ENCODE peak calls at places on chromosomes 12 and 14, in six cellular contexts. Q is colonic mucosa, T is left lung, N is neural progenitor cell, D is GM23248, R is H1. C is an unnamed sample. For H3K27me3 and H3K36me3, the result is how much of the 10 kb centered on the place peaks cover.

GRCh38 chr14:68594737-68595380 is 198.0 kb downstream of the ZFP36L1 start:
- DNase-seq in R (no peak), N (no peak), T (no peak), Q (no peak), D (no peak), C (no peak)

GRCh38 chr14:100692256-100692655 is 34.4 kb upstream of the DLK1 start:
- DNase-seq in Q (no peak), R (no peak), D (peak), T (no peak), N (no peak), C (no peak)

GRCh38 chr14:77579760-77580159 is 36.7 kb downstream of the SPTLC2 start:
- DNase-seq in Q (no peak), D (no peak), T (no peak), N (no peak), R (no peak), C (no peak)

GRCh38 chr12:119705182-119705581 is 37.2 kb downstream of the PRKAB1 start:
- DNase-seq in D (no peak), N (no peak), T (no peak), R (no peak), Q (no peak), C (no peak)

GRCh38 chr12:1562813-1563412 is 31.5 kb downstream of the FBXL14 start:
- DNase-seq in Q (no peak), T (no peak), R (no peak), N (no peak), D (no peak), C (no peak)

GRCh38 chr14:35949933-35950332 is 123.8 kb downstream of the BRMS1L start:
- DNase-seq in R (no peak), T (peak), D (no peak), Q (no peak), N (peak), C (no peak)

GRCh38 chr12:79689041-79689476 is 1.7 kb downstream of the PAWR start:
- DNase-seq in N (no peak), R (no peak), Q (no peak), T (no peak), D (peak), C (no peak)

GRCh38 chr14:22737052-22737451 is 29.4 kb upstream of the OXA1L start:
- DNase-seq in N (no peak), D (no peak), T (no peak), Q (no peak), R (no peak), C (no peak)

GRCh38 chr12:110199360-110200123 is 75.4 kb downstream of the IFT81 start:
- DNase-seq in N (no peak), T (no peak), Q (no peak), D (peak), R (peak), C (peak)

GRCh38 chr14:77485256-77485655 is 13.4 kb downstream of the ISM2 start:
- DNase-seq in D (peak), R (no peak), T (no peak), N (no peak), Q (no peak), C (no peak)

GRCh38 chr12:77995436-77996167 is 164.9 kb downstream of the NAV3 start:
- DNase-seq in D (peak), T (no peak), R (no peak), Q (no peak), N (no peak), C (no peak)

GRCh38 chr14:25009891-25010290 is 40.1 kb downstream of the STXBP6 start:
- DNase-seq in T (no peak), R (no peak), N (peak), Q (no peak), D (peak), C (no peak)

GRCh38 chr12:57105011-57105753 is 6.0 kb downstream of the STAT6 start:
- DNase-seq in Q (no peak), N (no peak), D (no peak), R (no peak), T (no peak), C (peak)

GRCh38 chr14:97524579-97525319 is 727.6 kb downstream of the VRK1 start:
- DNase-seq in D (no peak), Q (no peak), N (no peak), R (no peak), T (no peak), C (no peak)

GRCh38 chr12:51721281-51721940 is 127.1 kb downstream of the FIGNL2 start:
- DNase-seq in N (peak), R (peak), T (peak), D (no peak), Q (no peak), C (peak)

GRCh38 chr14:100755649-100756048 is 29.0 kb downstream of the DLK1 start:
- DNase-seq in D (peak), Q (no peak), N (no peak), R (no peak), T (no peak), C (no peak)

GRCh38 chr14:30559638-30560071 is 697 bp downstream of the G2E3 start:
- DNase-seq in Q (no peak), T (no peak), D (peak), N (peak), R (no peak), C (peak)

GRCh38 chr14:93375673-93376156 is 28.7 kb downstream of the COX8C start:
- DNase-seq in T (no peak), D (no peak), Q (no peak), R (no peak), N (no peak), C (no peak)

GRCh38 chr12:102454808-102455760 is 25.3 kb downstream of the IGF1 start:
- DNase-seq in D (peak), R (no peak), Q (no peak), T (peak), N (no peak), C (no peak)

GRCh38 chr12:76260390-76260748 is 87.8 kb downstream of the BBS10 start:
- DNase-seq in Q (no peak), T (no peak), R (no peak), D (peak), N (no peak), C (no peak)

GRCh38 chr12:30996255-30996654 is 69.7 kb downstream of the TSPAN11 start:
- DNase-seq in N (no peak), T (no peak), Q (no peak), D (peak), R (no peak), C (no peak)

GRCh38 chr14:73244541-73244940 is 7.2 kb downstream of the PAPLN start:
- DNase-seq in D (no peak), N (no peak), T (no peak), Q (no peak), R (no peak), C (no peak)

GRCh38 chr14:73249108-73249507 is 11.8 kb downstream of the PAPLN start:
- DNase-seq in R (no peak), N (no peak), Q (no peak), D (no peak), T (no peak), C (no peak)

GRCh38 chr14:73248294-73248868 is 11.1 kb downstream of the PAPLN start:
- DNase-seq in N (no peak), R (no peak), Q (no peak), T (no peak), D (peak), C (no peak)

GRCh38 chr14:73245401-73246325 is 8.4 kb downstream of the PAPLN start:
- DNase-seq in N (peak), D (no peak), T (peak), Q (peak), R (no peak), C (peak)

GRCh38 chr14:73246387-73247150 is 9.3 kb downstream of the PAPLN start:
- DNase-seq in Q (no peak), T (no peak), N (no peak), D (no peak), R (no peak), C (no peak)
- H3K4me3 ChIP-seq in Q (peak), T (peak), N (peak), D (no peak), R (no peak), C (peak)

GRCh38 chr12:3759878-3760277 is 7.0 kb upstream of the CRACR2A start:
- DNase-seq in R (no peak), D (no peak), T (no peak), N (no peak), Q (no peak), C (no peak)
- H3K27me3 ChIP-seq in R (under half), D (under half), T (under half), N (under half), Q (under half), C (under half)

GRCh38 chr12:131042848-131043245 is 89.1 kb downstream of the ADGRD1 start:
- DNase-seq in N (no peak), Q (no peak), D (no peak), T (no peak), R (no peak), C (peak)

GRCh38 chr12:131041968-131042847 is 88.5 kb downstream of the ADGRD1 start:
- DNase-seq in Q (no peak), N (no peak), D (no peak), R (no peak), T (no peak), C (peak)

GRCh38 chr12:131044760-131045381 is 91.2 kb downstream of the ADGRD1 start:
- DNase-seq in N (no peak), D (no peak), T (peak), R (no peak), Q (no peak), C (peak)

GRCh38 chr12:131044136-131044535 is 90.4 kb downstream of the ADGRD1 start:
- DNase-seq in Q (no peak), N (no peak), T (no peak), D (no peak), R (no peak), C (peak)

GRCh38 chr12:131043401-131043871 is 89.7 kb downstream of the ADGRD1 start:
- DNase-seq in N (no peak), T (no peak), D (no peak), Q (no peak), R (no peak), C (peak)
- H3K36me3 ChIP-seq in N (under half), T (under half), D (under half), Q (under half), R (under half), C (under half)

GRCh38 chr14:104678901-104679705 is 10.3 kb upstream of the INF2 start:
- DNase-seq in N (no peak), Q (peak), R (no peak), T (no peak), D (no peak), C (no peak)

GRCh38 chr14:104680056-104680805 is 9.2 kb upstream of the INF2 start:
- DNase-seq in Q (peak), T (no peak), R (no peak), N (no peak), D (peak), C (no peak)

GRCh38 chr14:104681689-104682074 is 7.7 kb upstream of the INF2 start:
- DNase-seq in R (peak), Q (peak), D (peak), T (peak), N (peak), C (peak)

GRCh38 chr14:104682107-104682593 is 7.3 kb upstream of the INF2 start:
- DNase-seq in D (no peak), Q (no peak), T (no peak), R (peak), N (peak), C (peak)

GRCh38 chr14:104680806-104681688 is 8.4 kb upstream of the INF2 start:
- DNase-seq in D (peak), N (peak), R (no peak), Q (peak), T (peak), C (no peak)
- H3K4me3 ChIP-seq in D (peak), N (peak), R (no peak), Q (no peak), T (no peak), C (peak)

DNA sequence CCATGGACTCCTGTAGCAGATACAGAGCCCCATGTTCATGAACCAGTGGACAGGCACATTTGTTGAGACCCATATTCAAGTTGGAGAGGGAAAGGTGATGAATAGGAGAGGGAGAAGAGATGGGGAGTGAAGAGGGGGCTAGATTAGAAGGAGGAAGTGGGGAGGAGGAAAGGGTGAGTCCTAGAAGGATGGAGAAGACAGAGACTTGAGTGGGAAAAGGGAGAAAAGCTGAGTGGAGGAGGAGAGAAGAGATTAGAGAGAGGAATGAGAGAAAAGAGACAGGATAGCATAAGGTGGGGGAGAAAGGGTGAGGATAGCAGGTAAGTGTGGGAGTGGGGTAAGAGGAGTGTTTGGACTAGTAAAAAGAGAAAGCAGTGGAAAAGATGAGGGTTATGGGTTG is 4.9 kb upstream of the ASIC1 start:
- DNase-seq in N (no peak), D (no peak), Q (no peak), R (no peak), T (no peak), C (no peak)
- H3K27me3 ChIP-seq in N (half or more), D (under half), Q (under half), R (half or more), T (under half), C (half or more)

GRCh38 chr12:122558721-122559641 is 31.9 kb downstream of the KNTC1 start:
- DNase-seq in R (no peak), Q (no peak), N (no peak), T (no peak), D (no peak), C (no peak)
- H3K36me3 ChIP-seq in R (under half), Q (under half), N (under half), T (half or more), D (under half), C (under half)

GRCh38 chr14:72906316-72906715 is 12.4 kb upstream of the DPF3 start:
- DNase-seq in N (no peak), D (peak), Q (no peak), T (no peak), R (no peak), C (no peak)

GRCh38 chr14:72909163-72909562 is 15.3 kb upstream of the DPF3 start:
- DNase-seq in D (peak), N (no peak), Q (no peak), R (no peak), T (no peak), C (no peak)

GRCh38 chr14:72907327-72907826 is 13.5 kb upstream of the DPF3 start:
- DNase-seq in D (no peak), N (no peak), T (no peak), R (no peak), Q (peak), C (no peak)

GRCh38 chr14:72906879-72907278 is 13.0 kb upstream of the DPF3 start:
- DNase-seq in R (no peak), D (peak), N (no peak), Q (peak), T (no peak), C (no peak)

DNA sequence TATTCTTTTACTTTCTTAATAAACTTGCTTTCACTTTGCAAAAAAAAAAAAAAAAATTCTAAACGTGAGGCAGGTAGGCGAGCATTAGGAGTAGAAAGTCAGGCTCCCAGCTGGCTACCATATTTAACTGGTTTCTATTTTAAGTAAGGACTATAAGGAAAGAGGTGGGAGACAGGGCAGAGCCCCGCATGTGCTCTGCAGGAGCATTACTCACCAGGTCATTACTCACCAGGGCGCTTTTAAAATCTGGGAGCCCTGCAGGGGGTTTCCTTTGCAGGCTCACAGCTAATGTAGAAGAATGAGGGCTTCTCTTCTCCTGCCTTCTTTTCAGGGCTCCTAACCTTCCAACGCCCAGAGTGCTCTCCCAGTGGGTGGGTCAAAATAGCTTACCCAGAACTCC is 14.0 kb upstream of the DPF3 start:
- DNase-seq in R (no peak), D (peak), N (no peak), T (no peak), Q (no peak), C (no peak)
- H3K4me3 ChIP-seq in R (no peak), D (no peak), N (no peak), T (no peak), Q (no peak), C (no peak)

DNA sequence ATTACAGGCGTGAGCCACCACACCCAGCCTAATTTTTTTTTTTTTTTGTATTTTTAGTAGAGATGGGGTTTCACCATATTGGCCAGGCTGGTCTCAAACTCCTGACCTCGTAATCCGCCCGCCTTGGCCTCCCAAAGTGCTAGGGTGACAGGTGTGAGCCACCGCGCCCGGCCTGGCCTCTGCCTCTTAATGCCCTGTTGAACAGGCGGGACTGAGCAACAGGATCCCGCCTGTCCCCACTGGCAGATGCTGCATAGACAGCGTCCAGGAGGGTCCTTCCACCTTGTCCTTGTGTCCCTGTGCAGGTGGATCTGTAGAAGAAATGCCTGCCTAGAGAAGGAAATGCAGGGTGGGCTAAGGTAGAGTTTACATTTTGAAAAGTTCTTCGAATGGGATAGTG is 5.7 kb downstream of the PGAM5 start:
- DNase-seq in Q (no peak), T (no peak), R (no peak), D (no peak), N (no peak), C (no peak)
- H3K27me3 ChIP-seq in Q (under half), T (under half), R (under half), D (under half), N (under half), C (under half)